ENCODE peak calls at places on chromosomes 1 and 21, in seven cellular contexts. A, U, V, N, C, E and X are unnamed samples.

GRCh38 chr1:7676274-7676945 is 94.7 kb upstream of the VAMP3 start:
- DNase-seq in N (no peak), A (peak; percentile 38), E (peak; percentile 32), C (no peak), U (no peak), V (no peak), X (no peak)

GRCh38 chr21:29098156-29098555 is 24.7 kb upstream of the CCT8 start:
- DNase-seq in A (no peak), V (no peak), C (no peak), U (no peak), N (no peak), E (no peak), X (no peak)

GRCh38 chr1:89894210-89894668 is 73.4 kb downstream of the LRRC8D start:
- DNase-seq in A (no peak), N (no peak), C (no peak), E (no peak), U (peak; percentile 47), V (no peak), X (no peak)

GRCh38 chr1:167770127-167770526 is 48.3 kb downstream of the MPZL1 start:
- DNase-seq in E (no peak), U (no peak), N (no peak), A (no peak), C (no peak), V (no peak), X (no peak)

GRCh38 chr21:46004168-46004861 is 22.7 kb downstream of the COL6A1 start:
- DNase-seq in A (peak; percentile 59), U (no peak), E (peak; percentile 43), N (no peak), V (no peak), C (no peak), X (no peak)

GRCh38 chr1:169240449-169241242 is 127.0 kb downstream of the NME7 start:
- DNase-seq in N (no peak), A (no peak), V (no peak), U (peak; percentile 42), C (no peak), E (no peak), X (peak; percentile 6)

GRCh38 chr21:26683996-26684395 is 110.9 kb upstream of the CYYR1 start:
- DNase-seq in V (no peak), C (no peak), A (no peak), E (no peak), N (no peak), U (no peak), X (no peak)

GRCh38 chr1:3384407-3384806 is 70.1 kb upstream of the ARHGEF16 start:
- DNase-seq in V (no peak), U (no peak), A (no peak), E (no peak), N (no peak), C (no peak), X (no peak)

GRCh38 chr1:30759718-30760281 is 2.2 kb upstream of the LAPTM5 start:
- DNase-seq in N (peak; percentile 76), U (no peak), A (no peak), C (no peak), V (peak; percentile 46), E (no peak), X (no peak)

GRCh38 chr1:178536844-178537371 is 24.0 kb downstream of the TEX35 start:
- DNase-seq in U (peak; percentile 72), N (no peak), V (peak; percentile 77), C (peak; percentile 62), A (peak; percentile 61), E (no peak), X (peak; percentile 64)

GRCh38 chr1:56097713-56098112 is 481.6 kb downstream of the PLPP3 start:
- DNase-seq in N (no peak), E (no peak), U (no peak), A (no peak), C (no peak), V (no peak), X (no peak)

GRCh38 chr1:162175393-162175792 is 105.9 kb downstream of the NOS1AP start:
- DNase-seq in V (no peak), A (no peak), C (no peak), E (no peak), N (no peak), U (no peak), X (no peak)

GRCh38 chr1:201463071-201463552 is 5.9 kb downstream of the PHLDA3 start:
- DNase-seq in V (no peak), C (peak; percentile 51), E (peak; percentile 59), A (no peak), N (no peak), U (peak; percentile 73), X (no peak)

GRCh38 chr1:201466492-201466891 is 2.5 kb downstream of the PHLDA3 start:
- DNase-seq in N (no peak), V (peak; percentile 56), A (no peak), C (peak; percentile 46), E (peak; percentile 83), U (peak; percentile 76), X (no peak)

GRCh38 chr1:201468844-201469644 is at the start of gene PHLDA3:
- DNase-seq in A (peak; percentile 92), C (peak; percentile 94), U (peak; percentile 93), E (peak; percentile 91), N (no peak), V (peak; percentile 81), X (no peak)

GRCh38 chr1:201468501-201468843 is 516 bp downstream of the PHLDA3 start:
- DNase-seq in A (peak; percentile 71), N (no peak), U (no peak), V (no peak), E (peak; percentile 66), C (peak; percentile 45), X (no peak)

DNA sequence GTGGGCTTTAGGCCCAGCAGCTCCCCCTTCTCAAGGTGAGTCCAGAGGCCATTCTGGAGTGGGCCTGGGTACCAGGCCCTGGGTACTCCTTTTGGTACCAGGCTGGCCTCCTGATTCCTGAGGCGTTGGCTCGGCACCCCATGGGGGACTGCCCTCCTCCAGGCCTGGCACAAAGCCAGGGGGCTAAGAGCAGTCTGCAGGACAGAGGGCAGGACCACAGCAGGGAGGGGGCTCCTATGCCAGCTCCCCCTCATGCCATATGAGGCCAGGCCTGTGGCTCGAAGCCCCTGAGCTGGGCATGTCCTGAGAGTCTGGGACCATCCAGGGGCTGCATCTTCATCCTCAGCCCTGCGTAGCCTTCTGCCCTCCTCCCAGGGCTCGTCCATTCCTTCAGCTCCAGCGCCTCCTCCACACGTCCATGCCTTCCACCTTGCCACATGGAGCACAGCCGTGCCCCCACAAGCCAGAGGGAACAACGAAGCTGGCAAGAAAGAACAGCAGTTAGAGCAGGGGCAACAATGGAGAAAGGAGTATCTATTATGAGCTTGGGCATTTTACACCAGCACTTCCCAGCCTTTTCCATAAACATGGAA is 3.2 kb downstream of the PHLDA3 start:
- DNase-seq in U (no peak), C (no peak), N (no peak), V (no peak), A (no peak), E (no peak), X (no peak)
- H3K27ac ChIP-seq in U (peak overlapping the region; percentile 59), C (peak overlapping the region; percentile 81), N (no peak overlapping the region), V (peak overlapping the region; percentile 94), A (peak overlapping the region; percentile 92), E (peak overlapping the region; percentile 71), X (peak overlapping the region; percentile 100)

GRCh38 chr21:36987845-36988244 is 18.7 kb upstream of the RIPPLY3 start:
- DNase-seq in N (no peak), A (no peak), V (no peak), E (no peak), C (no peak), U (no peak), X (no peak)

GRCh38 chr21:36988536-36988935 is 18.0 kb upstream of the RIPPLY3 start:
- DNase-seq in A (no peak), E (no peak), C (no peak), V (no peak), U (no peak), N (no peak), X (no peak)

GRCh38 chr21:36989699-36990507 is 16.6 kb upstream of the RIPPLY3 start:
- DNase-seq in C (peak; percentile 95), V (peak; percentile 95), U (peak; percentile 87), A (peak; percentile 98), E (peak; percentile 97), N (peak; percentile 83), X (peak; percentile 22)

GRCh38 chr21:36992671-36993070 is 13.8 kb upstream of the RIPPLY3 start:
- DNase-seq in N (no peak), A (no peak), E (no peak), U (no peak), C (no peak), V (no peak), X (no peak)

DNA sequence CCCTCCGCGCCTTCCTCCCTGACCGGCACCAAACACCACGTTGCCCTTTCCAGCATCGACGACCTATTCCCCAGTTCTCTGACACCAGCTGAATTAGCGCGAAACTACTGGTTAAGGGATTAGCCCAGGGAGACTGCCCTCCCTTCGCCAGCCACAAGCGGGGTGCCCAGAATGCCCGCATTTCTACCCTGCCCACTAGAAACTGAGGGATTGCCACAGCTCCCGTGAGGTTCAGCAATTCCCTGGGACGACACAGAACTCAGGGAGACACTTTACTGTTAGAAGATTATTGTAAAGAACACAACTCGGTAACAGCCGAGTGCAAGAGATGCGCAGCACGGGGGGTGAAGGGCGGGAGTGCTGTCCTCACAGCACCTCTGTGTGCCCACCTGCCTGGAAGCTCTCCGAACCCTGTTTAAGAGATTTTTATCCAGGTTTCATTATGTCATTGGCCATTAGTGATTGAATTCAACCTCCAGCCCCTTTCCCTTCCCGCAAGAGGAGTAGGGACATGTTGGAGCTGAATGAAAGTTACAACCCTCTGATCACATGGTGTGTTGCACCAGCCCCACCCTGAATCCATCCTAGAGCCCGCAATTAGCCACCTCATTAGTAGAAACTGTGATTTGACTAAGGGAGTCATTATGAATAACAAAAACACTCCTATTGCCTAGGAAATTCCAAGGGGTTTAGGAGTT is 15.8 kb upstream of the RIPPLY3 start:
- DNase-seq in U (no peak), C (no peak), N (no peak), A (no peak), V (no peak), E (no peak), X (no peak)
- H3K27ac ChIP-seq in U (peak overlapping the region; percentile 78), C (peak overlapping the region; percentile 99), N (peak overlapping the region; percentile 62), A (peak overlapping the region; percentile 94), V (peak overlapping the region; percentile 94), E (peak overlapping the region; percentile 91), X (peak overlapping the region; percentile 68)

DNA sequence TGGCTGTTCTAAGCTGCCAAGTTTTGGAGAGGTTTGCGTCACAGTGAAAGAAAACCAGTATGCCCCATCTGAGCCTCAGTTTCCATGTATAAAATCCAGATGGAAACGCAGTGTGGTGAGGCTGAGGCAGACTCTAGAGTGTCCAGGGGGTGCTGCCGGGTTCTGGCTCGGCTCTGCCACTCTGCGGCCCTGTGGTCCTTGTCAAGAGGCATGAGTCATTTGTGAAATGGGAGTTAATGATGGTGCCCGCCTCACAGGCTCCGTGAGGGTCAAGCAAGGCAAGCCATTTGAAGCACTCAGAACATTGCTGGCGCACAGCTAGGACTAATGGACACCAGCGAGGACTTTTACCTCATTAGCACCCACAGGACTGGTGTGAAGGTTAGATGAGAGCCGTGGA is 214.3 kb downstream of the PTPRU start:
- DNase-seq in V (no peak), C (no peak), N (no peak), A (no peak), E (no peak), U (no peak), X (no peak)
- H3K27ac ChIP-seq in V (no peak overlapping the region), C (no peak overlapping the region), N (no peak overlapping the region), A (no peak overlapping the region), E (no peak overlapping the region), U (no peak overlapping the region), X (no peak overlapping the region)

DNA sequence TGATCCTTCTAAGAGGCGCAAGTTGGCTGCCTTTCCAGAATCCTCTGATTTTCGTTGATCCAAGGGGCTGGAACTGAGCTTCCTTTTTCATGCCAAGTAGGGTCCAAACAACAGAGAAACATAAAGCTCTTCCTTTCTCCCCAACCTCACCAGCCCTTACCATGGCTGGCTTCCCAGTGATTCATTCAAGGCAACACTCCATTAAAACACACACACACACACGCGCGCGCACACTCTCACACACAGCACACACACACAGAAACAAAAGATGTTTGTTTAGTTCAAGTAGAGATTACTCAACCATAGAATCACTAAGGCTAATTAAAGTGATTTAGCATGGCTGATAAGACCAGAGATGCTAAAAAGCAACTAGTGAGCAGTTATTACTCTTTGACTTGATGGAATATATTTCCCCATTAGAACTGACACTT is 13.0 kb upstream of the GUCA2A start:
- DNase-seq in N (no peak), V (no peak), U (peak; percentile 65), E (peak; percentile 76), C (no peak), A (no peak), X (peak; percentile 66)
- H3K27ac ChIP-seq in N (no peak overlapping the region), V (no peak overlapping the region), U (no peak overlapping the region), E (no peak overlapping the region), C (no peak overlapping the region), A (no peak overlapping the region), X (peak overlapping the region; percentile 60)